ENCODE peak calls at places on chromosome 20, in four cellular contexts. One of them, this sample, is unnamed.

GRCh38 chr20:48339147-48339985 is 488.4 kb downstream of the PREX1 start:
- DNase-seq in H9: no peak
- DNase-seq in IMR-90: peak
- DNase-seq in mesendoderm: no peak
- DNase-seq in this sample: no peak

GRCh38 chr20:59123011-59123676 is 40.5 kb upstream of the ZNF831 start:
- DNase-seq in H9: no peak
- DNase-seq in IMR-90: no peak
- DNase-seq in mesendoderm: no peak
- DNase-seq in this sample: no peak

GRCh38 chr20:50380697-50381040 is 129.5 kb upstream of the PTPN1 start:
- DNase-seq in H9: no peak
- DNase-seq in IMR-90: peak
- DNase-seq in mesendoderm: no peak
- DNase-seq in this sample: no peak

GRCh38 chr20:46078954-46079353 is 10.8 kb downstream of the NCOA5 start:
- DNase-seq in H9: no peak
- DNase-seq in IMR-90: no peak
- DNase-seq in mesendoderm: no peak
- DNase-seq in this sample: no peak

GRCh38 chr20:59004493-59004762 is 2.6 kb downstream of the CTSZ start:
- DNase-seq in H9: no peak
- DNase-seq in IMR-90: no peak
- DNase-seq in mesendoderm: no peak
- DNase-seq in this sample: no peak

GRCh38 chr20:9018346-9018745 is 50.5 kb upstream of the PLCB4 start:
- DNase-seq in H9: no peak
- DNase-seq in IMR-90: no peak
- DNase-seq in mesendoderm: no peak
- DNase-seq in this sample: no peak

GRCh38 chr20:36703530-36703929 is 42.4 kb downstream of the NDRG3 start:
- DNase-seq in H9: no peak
- DNase-seq in IMR-90: no peak
- DNase-seq in mesendoderm: no peak
- DNase-seq in this sample: no peak

GRCh38 chr20:13813910-13814309 is 29.1 kb downstream of the NDUFAF5 start:
- DNase-seq in H9: no peak
- DNase-seq in IMR-90: no peak
- DNase-seq in mesendoderm: no peak
- DNase-seq in this sample: no peak

GRCh38 chr20:63787302-63787701 is 43.8 kb downstream of the ZBTB46 start:
- DNase-seq in H9: no peak
- DNase-seq in IMR-90: no peak
- DNase-seq in mesendoderm: no peak
- DNase-seq in this sample: no peak

GRCh38 chr20:17749979-17750721 is 50.4 kb downstream of the BANF2 start:
- DNase-seq in H9: no peak
- DNase-seq in IMR-90: peak
- DNase-seq in mesendoderm: no peak
- DNase-seq in this sample: no peak

GRCh38 chr20:25033250-25033940 is 24.5 kb downstream of the ACSS1 start:
- DNase-seq in H9: no peak
- DNase-seq in IMR-90: no peak
- DNase-seq in mesendoderm: no peak
- DNase-seq in this sample: no peak

GRCh38 chr20:33063271-33063670 is 9.6 kb downstream of the BPIFB3 start:
- DNase-seq in H9: no peak
- DNase-seq in IMR-90: no peak
- DNase-seq in mesendoderm: no peak
- DNase-seq in this sample: no peak

GRCh38 chr20:24608926-24609667 is 139.7 kb downstream of the SYNDIG1 start:
- DNase-seq in H9: no peak
- DNase-seq in IMR-90: peak
- DNase-seq in mesendoderm: no peak
- DNase-seq in this sample: no peak

GRCh38 chr20:59308493-59309201 is 8.2 kb downstream of the EDN3 start:
- DNase-seq in H9: no peak
- DNase-seq in IMR-90: no peak
- DNase-seq in mesendoderm: peak
- DNase-seq in this sample: no peak

GRCh38 chr20:31653573-31653972 is 15.9 kb downstream of the COX4I2 start:
- DNase-seq in H9: no peak
- DNase-seq in IMR-90: no peak
- DNase-seq in mesendoderm: no peak
- DNase-seq in this sample: no peak

GRCh38 chr20:51985013-51985415 is 182.7 kb upstream of the SALL4 start:
- DNase-seq in H9: no peak
- DNase-seq in IMR-90: peak
- DNase-seq in mesendoderm: peak
- DNase-seq in this sample: no peak

GRCh38 chr20:25314497-25315417 is 66.9 kb downstream of the PYGB start:
- DNase-seq in H9: no peak
- DNase-seq in IMR-90: no peak
- DNase-seq in mesendoderm: no peak
- DNase-seq in this sample: no peak

GRCh38 chr20:59806578-59806975 is 126.9 kb downstream of the SYCP2 start:
- DNase-seq in H9: peak
- DNase-seq in IMR-90: no peak
- DNase-seq in mesendoderm: no peak
- DNase-seq in this sample: no peak

GRCh38 chr20:63689046-63690000 is 7.1 kb upstream of the TNFRSF6B start:
- DNase-seq in H9: no peak
- DNase-seq in IMR-90: no peak
- DNase-seq in mesendoderm: no peak
- DNase-seq in this sample: no peak

GRCh38 chr20:49395183-49395582 is 87.3 kb downstream of the KCNB1 start:
- DNase-seq in H9: no peak
- DNase-seq in IMR-90: no peak
- DNase-seq in mesendoderm: no peak
- DNase-seq in this sample: no peak

GRCh38 chr20:50478162-50479036 is 31.8 kb upstream of the PTPN1 start:
- DNase-seq in H9: peak
- DNase-seq in IMR-90: peak
- DNase-seq in mesendoderm: peak
- DNase-seq in this sample: peak

GRCh38 chr20:35398660-35399144 is 13.1 kb downstream of the UQCC1 start:
- DNase-seq in H9: no peak
- DNase-seq in IMR-90: peak
- DNase-seq in mesendoderm: no peak
- DNase-seq in this sample: no peak

GRCh38 chr20:45041464-45042337 is 59.2 kb downstream of the KCNS1 start:
- DNase-seq in H9: peak
- DNase-seq in IMR-90: peak
- DNase-seq in mesendoderm: peak
- DNase-seq in this sample: no peak

GRCh38 chr20:50138479-50139393 is 14.8 kb downstream of the PEDS1 start:
- DNase-seq in H9: peak
- DNase-seq in IMR-90: no peak
- DNase-seq in mesendoderm: no peak
- DNase-seq in this sample: no peak

GRCh38 chr20:18567739-18568091 is 483 bp downstream of the SMIM26 start:
- DNase-seq in H9: no peak
- DNase-seq in IMR-90: no peak
- DNase-seq in mesendoderm: no peak
- DNase-seq in this sample: no peak

GRCh38 chr20:49508435-49509199 is 26.1 kb upstream of the KCNB1 start:
- DNase-seq in H9: peak
- DNase-seq in IMR-90: peak
- DNase-seq in mesendoderm: peak
- DNase-seq in this sample: peak

GRCh38 chr20:51650685-51651134 is 108.2 kb upstream of the NFATC2 start:
- DNase-seq in H9: no peak
- DNase-seq in IMR-90: peak
- DNase-seq in mesendoderm: peak
- DNase-seq in this sample: no peak

GRCh38 chr20:19275630-19276071 is 63.2 kb downstream of the SLC24A3 start:
- DNase-seq in H9: no peak
- DNase-seq in IMR-90: no peak
- DNase-seq in mesendoderm: no peak
- DNase-seq in this sample: no peak

GRCh38 chr20:9514461-9515210 is at the start of gene LAMP5:
- DNase-seq in H9: peak
- DNase-seq in IMR-90: peak
- DNase-seq in mesendoderm: peak
- DNase-seq in this sample: peak

GRCh38 chr20:47656313-47656712 is 129.0 kb downstream of the SULF2 start:
- DNase-seq in H9: no peak
- DNase-seq in IMR-90: no peak
- DNase-seq in mesendoderm: no peak
- DNase-seq in this sample: no peak

GRCh38 chr20:10322073-10323012 is 103.7 kb downstream of the SNAP25 start:
- DNase-seq in H9: no peak
- DNase-seq in IMR-90: no peak
- DNase-seq in mesendoderm: no peak
- DNase-seq in this sample: no peak

GRCh38 chr20:53330744-53331143 is 262.9 kb downstream of the ZNF217 start:
- DNase-seq in H9: no peak
- DNase-seq in IMR-90: no peak
- DNase-seq in mesendoderm: no peak
- DNase-seq in this sample: no peak

DNA sequence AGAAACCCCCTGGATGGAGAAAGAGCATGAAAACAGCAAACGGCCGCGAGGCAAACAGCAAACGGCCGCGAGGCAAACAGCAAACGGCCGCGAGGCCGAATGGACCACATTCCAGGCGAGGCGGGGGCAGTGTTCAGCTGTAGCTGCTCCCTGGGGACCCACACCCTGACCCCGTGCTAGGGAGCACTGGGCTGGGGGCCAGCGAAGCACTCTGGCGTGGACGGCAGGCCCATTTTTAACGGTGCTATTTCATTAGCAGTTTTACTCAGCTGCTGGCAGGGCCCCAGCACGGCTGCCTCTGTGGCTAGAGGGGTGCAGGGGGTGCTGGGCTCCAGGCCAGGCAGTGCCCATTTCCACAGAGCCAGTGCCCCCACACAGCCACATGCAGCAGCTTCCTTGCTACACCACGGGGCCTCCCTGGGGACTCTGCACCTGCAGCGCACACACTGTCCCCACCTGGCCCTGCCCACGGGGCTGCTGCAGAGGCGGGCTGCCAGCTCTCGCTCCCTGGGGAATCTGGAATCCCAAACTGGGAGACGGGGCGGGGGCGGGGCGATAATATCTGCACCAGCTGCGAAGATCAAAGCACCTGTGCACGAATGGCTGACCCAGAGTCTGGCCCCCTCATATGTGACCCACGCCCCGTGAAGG is 35.6 kb upstream of the SLCO4A1 start:
- DNase-seq in H9: no peak
- DNase-seq in IMR-90: no peak
- DNase-seq in mesendoderm: no peak
- DNase-seq in this sample: no peak
- H2BK120ac ChIP-seq in H9: no peak
- H2BK120ac ChIP-seq in IMR-90: no peak
- H2BK120ac ChIP-seq in mesendoderm: no peak
- H2BK120ac ChIP-seq in this sample: no peak

GRCh38 chr20:61263084-61263695 is 11.1 kb downstream of the CDH4 start:
- DNase-seq in H9: peak
- DNase-seq in IMR-90: peak
- DNase-seq in mesendoderm: peak
- DNase-seq in this sample: no peak

GRCh38 chr20:61267241-61267640 is 15.2 kb downstream of the CDH4 start:
- DNase-seq in H9: no peak
- DNase-seq in IMR-90: no peak
- DNase-seq in mesendoderm: no peak
- DNase-seq in this sample: no peak

GRCh38 chr20:61263938-61264337 is 11.9 kb downstream of the CDH4 start:
- DNase-seq in H9: no peak
- DNase-seq in IMR-90: no peak
- DNase-seq in mesendoderm: no peak
- DNase-seq in this sample: no peak

GRCh38 chr20:61271273-61272221 is 19.5 kb downstream of the CDH4 start:
- DNase-seq in H9: no peak
- DNase-seq in IMR-90: no peak
- DNase-seq in mesendoderm: no peak
- DNase-seq in this sample: no peak

GRCh38 chr20:61268024-61268423 is 16.0 kb downstream of the CDH4 start:
- DNase-seq in H9: no peak
- DNase-seq in IMR-90: no peak
- DNase-seq in mesendoderm: no peak
- DNase-seq in this sample: no peak
- H2BK15ac ChIP-seq in H9: no peak
- H2BK15ac ChIP-seq in IMR-90: no peak
- H2BK15ac ChIP-seq in mesendoderm: no peak
- H2BK15ac ChIP-seq in this sample: no peak

DNA sequence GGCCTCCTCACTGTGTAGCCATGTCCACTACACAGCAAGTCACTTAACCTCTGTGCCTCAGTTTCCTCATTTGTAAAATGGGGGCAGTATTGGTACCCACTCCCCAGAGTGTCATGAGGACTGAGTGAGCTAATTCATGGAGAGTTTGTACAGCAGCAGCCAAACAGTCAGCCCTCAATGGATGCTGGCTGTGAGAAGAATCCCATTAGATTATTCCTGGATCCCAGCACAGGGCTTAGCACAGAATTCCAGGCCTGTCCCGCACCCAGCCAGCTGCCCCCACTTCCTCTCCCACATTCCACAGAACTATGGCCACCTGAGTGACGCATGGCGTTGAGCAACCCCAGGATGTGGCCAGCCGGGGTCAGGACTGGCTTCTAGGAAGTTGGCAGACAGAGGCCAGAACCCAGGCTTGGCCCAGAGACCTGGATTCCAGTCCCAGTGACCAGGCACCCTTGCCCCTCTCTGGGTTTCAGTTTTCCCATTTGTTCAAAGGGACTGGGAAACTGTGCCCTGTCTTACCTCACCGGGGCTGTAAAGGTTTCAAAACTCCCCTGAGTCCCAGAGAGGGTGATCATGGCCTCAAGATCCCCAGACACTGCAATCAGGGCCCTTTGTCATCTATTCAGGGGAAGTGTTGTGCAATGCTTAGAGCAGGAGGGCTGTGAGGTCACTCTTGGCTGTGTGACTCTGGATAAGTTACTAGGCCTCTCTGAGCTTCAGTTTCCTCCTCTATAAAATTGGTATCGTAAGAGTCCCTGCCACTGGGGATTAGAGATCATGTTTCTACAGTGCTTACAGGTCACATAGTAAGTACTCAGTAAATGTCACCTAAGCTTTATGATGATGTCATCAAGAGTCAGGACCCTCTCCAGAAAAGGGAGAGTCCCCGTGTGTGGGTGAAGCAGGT is 3.0 kb upstream of the TGM2 start:
- DNase-seq in H9: peak
- DNase-seq in IMR-90: peak
- DNase-seq in mesendoderm: peak
- DNase-seq in this sample: no peak
- H2BK120ac ChIP-seq in H9: no peak
- H2BK120ac ChIP-seq in IMR-90: peak
- H2BK120ac ChIP-seq in mesendoderm: no peak
- H2BK120ac ChIP-seq in this sample: no peak

DNA sequence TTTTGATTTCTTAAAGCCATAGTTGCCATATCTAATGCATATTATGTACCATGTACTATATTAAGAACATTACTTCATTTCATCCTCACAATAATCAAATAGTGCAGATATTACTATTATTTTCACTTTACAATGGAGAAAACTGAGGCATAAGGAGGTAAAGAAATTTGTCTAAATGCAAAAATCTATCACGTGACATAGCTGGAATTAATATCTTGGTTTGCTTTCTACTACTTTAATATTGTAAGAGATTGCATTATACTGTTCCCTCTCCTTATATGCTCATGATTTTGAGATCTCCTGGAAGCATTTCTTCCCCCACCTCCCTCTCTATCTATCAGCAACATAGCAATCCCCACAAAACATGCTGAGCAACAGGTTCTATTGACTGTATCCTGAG is 330.8 kb upstream of the SPTLC3 start:
- DNase-seq in H9: no peak
- DNase-seq in IMR-90: no peak
- DNase-seq in mesendoderm: no peak
- DNase-seq in this sample: no peak
- H2BK15ac ChIP-seq in H9: no peak
- H2BK15ac ChIP-seq in IMR-90: no peak
- H2BK15ac ChIP-seq in mesendoderm: no peak
- H2BK15ac ChIP-seq in this sample: no peak